ENCODE peak calls at places on chromosome 2, in ten cellular contexts. H, D, C, X, Q, B, M, K, O and Z are unnamed samples.

GRCh38 chr2:88053301-88053700 is 2.3 kb downstream of the KRCC1 start:
- DNase-seq in H (no peak), D (no peak), C (no peak), X (no peak), Q (no peak), B (peak), M (no peak), K (no peak), O (no peak), Z (no peak)

GRCh38 chr2:152347076-152347475 is 12.1 kb downstream of the FMNL2 start:
- DNase-seq in H (no peak), D (no peak), C (no peak), X (no peak), Q (no peak), B (no peak), M (no peak), K (no peak), O (peak), Z (no peak)

GRCh38 chr2:113274427-113274826 is 4.3 kb downstream of the PAX8 start:
- DNase-seq in H (no peak), D (no peak), C (no peak), X (no peak), Q (no peak), B (no peak), M (no peak), K (no peak), O (no peak), Z (no peak)

GRCh38 chr2:217857624-217858506 is 144.9 kb downstream of the TNS1 start:
- DNase-seq in H (no peak), D (no peak), C (peak), X (no peak), Q (no peak), B (no peak), M (no peak), K (no peak), O (no peak), Z (no peak)

GRCh38 chr2:85215074-85216050 is 82.2 kb downstream of the TCF7L1 start:
- DNase-seq in H (no peak), D (no peak), C (peak), X (no peak), Q (peak), B (no peak), M (no peak), K (no peak), O (no peak), Z (no peak)

GRCh38 chr2:74418312-74418711 is 3.1 kb downstream of the C2orf81 start:
- DNase-seq in H (no peak), D (peak), C (peak), X (no peak), Q (no peak), B (no peak), M (no peak), K (no peak), O (no peak), Z (no peak)

GRCh38 chr2:174971868-174972781 is 33.1 kb downstream of the CHN1 start:
- DNase-seq in H (no peak), D (no peak), C (peak), X (no peak), Q (no peak), B (no peak), M (no peak), K (no peak), O (peak), Z (no peak)

GRCh38 chr2:203789613-203790012 is 78.0 kb upstream of the CTLA4 start:
- DNase-seq in H (no peak), D (no peak), C (no peak), X (no peak), Q (no peak), B (no peak), M (no peak), K (no peak), O (no peak), Z (no peak)

GRCh38 chr2:11068079-11068741 is 87.1 kb upstream of the SLC66A3 start:
- DNase-seq in H (no peak), D (no peak), C (no peak), X (no peak), Q (no peak), B (no peak), M (no peak), K (no peak), O (no peak), Z (no peak)

GRCh38 chr2:235940330-235940729 is 227.9 kb downstream of the GBX2 start:
- DNase-seq in H (no peak), D (peak), C (peak), X (no peak), Q (no peak), B (peak), M (no peak), K (no peak), O (peak), Z (no peak)

GRCh38 chr2:168669151-168669550 is 133.3 kb upstream of the NOSTRIN start:
- DNase-seq in H (no peak), D (no peak), C (no peak), X (no peak), Q (no peak), B (no peak), M (no peak), K (no peak), O (no peak), Z (no peak)

GRCh38 chr2:83160571-83160970 is 1298.5 kb downstream of the SUCLG1 start:
- DNase-seq in H (no peak), D (no peak), C (no peak), X (no peak), Q (no peak), B (no peak), M (no peak), K (no peak), O (peak), Z (no peak)

GRCh38 chr2:231170058-231170457 is 28.4 kb upstream of the ARMC9 start:
- DNase-seq in H (no peak), D (no peak), C (no peak), X (no peak), Q (no peak), B (no peak), M (no peak), K (no peak), O (no peak), Z (no peak)

GRCh38 chr2:171244970-171245782 is 84.5 kb upstream of the TLK1 start:
- DNase-seq in H (no peak), D (no peak), C (no peak), X (no peak), Q (no peak), B (peak), M (no peak), K (no peak), O (peak), Z (no peak)

GRCh38 chr2:182504903-182505302 is 78.1 kb upstream of the PDE1A start:
- DNase-seq in H (no peak), D (no peak), C (no peak), X (no peak), Q (no peak), B (no peak), M (no peak), K (no peak), O (peak), Z (no peak)

GRCh38 chr2:113117594-113118262 is 9.7 kb upstream of the IL1RN start:
- DNase-seq in H (no peak), D (no peak), C (no peak), X (no peak), Q (peak), B (peak), M (no peak), K (no peak), O (peak), Z (peak)

GRCh38 chr2:137924019-137924418 is 40.3 kb upstream of the HNMT start:
- DNase-seq in H (no peak), D (no peak), C (no peak), X (no peak), Q (no peak), B (no peak), M (no peak), K (no peak), O (no peak), Z (no peak)

GRCh38 chr2:74186038-74186437 is 7.4 kb upstream of the MOB1A start:
- DNase-seq in H (no peak), D (peak), C (no peak), X (no peak), Q (no peak), B (peak), M (no peak), K (peak), O (no peak), Z (no peak)

GRCh38 chr2:39919511-39920317 is 140.7 kb upstream of the THUMPD2 start:
- DNase-seq in H (no peak), D (no peak), C (no peak), X (no peak), Q (no peak), B (no peak), M (no peak), K (peak), O (no peak), Z (no peak)

GRCh38 chr2:11680181-11680900 is 10.3 kb upstream of the NTSR2 start:
- DNase-seq in H (no peak), D (no peak), C (no peak), X (no peak), Q (peak), B (no peak), M (no peak), K (no peak), O (no peak), Z (no peak)

GRCh38 chr2:24333019-24333540 is 27.3 kb downstream of the ITSN2 start:
- DNase-seq in H (no peak), D (no peak), C (no peak), X (no peak), Q (no peak), B (no peak), M (no peak), K (no peak), O (no peak), Z (no peak)

GRCh38 chr2:157486596-157487270 is 42.8 kb upstream of the CYTIP start:
- DNase-seq in H (no peak), D (no peak), C (no peak), X (no peak), Q (no peak), B (no peak), M (no peak), K (no peak), O (peak), Z (no peak)

GRCh38 chr2:196278491-196278911 is 107.1 kb upstream of the STK17B start:
- DNase-seq in H (no peak), D (peak), C (no peak), X (no peak), Q (no peak), B (no peak), M (no peak), K (no peak), O (peak), Z (no peak)

GRCh38 chr2:215355801-215356200 is 43.9 kb downstream of the ATIC start:
- DNase-seq in H (no peak), D (no peak), C (no peak), X (no peak), Q (no peak), B (no peak), M (no peak), K (no peak), O (no peak), Z (no peak)

GRCh38 chr2:69594341-69594740 is 49.2 kb downstream of the AAK1 start:
- DNase-seq in H (no peak), D (no peak), C (no peak), X (no peak), Q (no peak), B (no peak), M (no peak), K (no peak), O (no peak), Z (no peak)

GRCh38 chr2:160970052-160970846 is 190.0 kb upstream of the TANK start:
- DNase-seq in H (peak), D (no peak), C (peak), X (peak), Q (peak), B (peak), M (no peak), K (no peak), O (peak), Z (peak)

GRCh38 chr2:224820283-224820991 is 104.3 kb upstream of the CCDC195 start:
- DNase-seq in H (no peak), D (no peak), C (no peak), X (no peak), Q (no peak), B (no peak), M (no peak), K (no peak), O (no peak), Z (no peak)

GRCh38 chr2:16638941-16639340 is 26.7 kb downstream of the CYRIA start:
- DNase-seq in H (no peak), D (no peak), C (no peak), X (no peak), Q (no peak), B (no peak), M (no peak), K (no peak), O (no peak), Z (no peak)

GRCh38 chr2:145744541-145745386 is 1224.8 kb upstream of the ZEB2 start:
- DNase-seq in H (no peak), D (no peak), C (no peak), X (no peak), Q (no peak), B (peak), M (no peak), K (no peak), O (peak), Z (no peak)

GRCh38 chr2:203394519-203395227 is 66.5 kb downstream of the ABI2 start:
- DNase-seq in H (no peak), D (no peak), C (peak), X (no peak), Q (no peak), B (peak), M (no peak), K (no peak), O (no peak), Z (no peak)

GRCh38 chr2:199144546-199144945 is 313.2 kb downstream of the SATB2 start:
- DNase-seq in H (no peak), D (no peak), C (no peak), X (no peak), Q (no peak), B (no peak), M (no peak), K (no peak), O (no peak), Z (no peak)